ENCODE peak calls at places on chromosomes 1 and 21, in five cellular contexts. M is left lobe of liver; S is effector CD4-positive, alpha-beta T cell; D is endothelial cell; O is stimulated activated CD4-positive, alpha-beta T cell treated with anti-CD3 and anti-CD28 coated beads, Interleukin-4, amount 100 ng/mL, for 1 hour. U is an unnamed sample.

GRCh38 chr1:64183380-64183984 is 19.9 kb upstream of the UBE2U start:
- DNase-seq in O (no peak), D (no peak), S (no peak), M (no peak), U (peak; percentile 42)

GRCh38 chr1:171403396-171403795 is 81.9 kb upstream of the PRRC2C start:
- DNase-seq in D (no peak), S (no peak), O (no peak), M (no peak), U (peak; percentile 77)

GRCh38 chr1:45880930-45881329 is 77.5 kb downstream of the MAST2 start:
- DNase-seq in S (no peak), O (no peak), D (no peak), M (no peak), U (no peak)

GRCh38 chr1:199029855-199030254 is 391.0 kb downstream of the PTPRC start:
- DNase-seq in D (no peak), O (no peak), M (no peak), S (no peak), U (no peak)

GRCh38 chr1:53600486-53600885 is 138.5 kb downstream of the GLIS1 start:
- DNase-seq in O (no peak), D (no peak), S (no peak), M (no peak), U (no peak)

GRCh38 chr21:37073417-37074194 is 552 bp downstream of the TTC3 start:
- DNase-seq in O (peak; percentile 57), M (peak; percentile 71), D (no peak), S (peak; percentile 65), U (no peak)

GRCh38 chr21:34365794-34366193 is 2.0 kb downstream of the KCNE2 start:
- DNase-seq in O (no peak), S (no peak), D (no peak), M (no peak), U (no peak)

GRCh38 chr1:110152133-110152785 is 2.0 kb downstream of the SLC6A17 start:
- DNase-seq in O (no peak), D (no peak), S (no peak), M (no peak), U (peak; percentile 39)

GRCh38 chr1:96329121-96329520 is 392.5 kb upstream of the PTBP2 start:
- DNase-seq in O (no peak), M (no peak), D (no peak), S (no peak), U (no peak)

GRCh38 chr1:186605762-186606350 is 74.4 kb downstream of the PTGS2 start:
- DNase-seq in D (peak; percentile 58), M (no peak), S (no peak), O (no peak), U (peak; percentile 88)

GRCh38 chr1:26016258-26016943 is 5.2 kb upstream of the EXTL1 start:
- DNase-seq in O (no peak), M (no peak), D (no peak), S (no peak), U (no peak)

GRCh38 chr1:54375331-54376084 is 30.7 kb downstream of the SSBP3 start:
- DNase-seq in S (no peak), D (peak; percentile 46), O (no peak), M (no peak), U (peak; percentile 80)

GRCh38 chr1:234778215-234779159 is 168.5 kb upstream of the IRF2BP2 start:
- DNase-seq in S (no peak), O (no peak), D (no peak), M (no peak), U (peak; percentile 84)

GRCh38 chr21:26844258-26845065 is 747 bp downstream of the ADAMTS1 start:
- DNase-seq in D (peak; percentile 59), M (peak; percentile 52), O (no peak), S (no peak), U (peak; percentile 48)

GRCh38 chr1:82538876-82539275 is 738.1 kb downstream of the ADGRL2 start:
- DNase-seq in D (no peak), S (no peak), M (no peak), O (no peak), U (no peak)